ENCODE peak calls at places on chromosomes 12 and 14, in eight cellular contexts. J is OCI-LY7; N is left ventricle myocardium inferior; D is lower leg skin; E is testis; H is bronchial epithelial cell; Q is astrocyte; A is CD8-positive, alpha-beta T cell. V is an unnamed sample.
A peak's percentile ranks its signal among the peaks of the same experiment; 100 is the strongest.

GRCh38 chr14:86237733-86238132 is 707.8 kb downstream of the FLRT2 start:
- DNase-seq in J (peak; percentile 58), H (no peak), E (no peak), A (no peak), Q (no peak), N (no peak), D (no peak), V (no peak)

GRCh38 chr12:52896190-52897100 is 8.4 kb downstream of the KRT8 start:
- DNase-seq in E (no peak), Q (no peak), D (no peak), H (no peak), A (no peak), N (no peak), J (no peak), V (no peak)

GRCh38 chr14:53748691-53749090 is 207.9 kb downstream of the BMP4 start:
- DNase-seq in J (no peak), A (no peak), N (no peak), E (no peak), Q (no peak), D (no peak), H (no peak), V (no peak)

GRCh38 chr14:91387135-91387849 is 30.3 kb downstream of the CCDC88C start:
- DNase-seq in Q (peak; percentile 73), J (no peak), D (no peak), E (no peak), H (peak; percentile 48), A (no peak), N (no peak), V (no peak)

GRCh38 chr14:100392266-100392850 is 69.2 kb downstream of the SLC25A47 start:
- DNase-seq in Q (no peak), A (no peak), D (no peak), N (no peak), H (no peak), J (no peak), E (no peak), V (peak; percentile 80)

GRCh38 chr12:129503802-129504201 is 400.0 kb downstream of the TMEM132D start:
- DNase-seq in E (no peak), Q (no peak), N (no peak), A (no peak), D (no peak), J (no peak), H (no peak), V (no peak)

GRCh38 chr12:41051909-41052308 is 136.2 kb upstream of the PDZRN4 start:
- DNase-seq in H (no peak), Q (no peak), N (no peak), A (no peak), E (no peak), D (no peak), J (no peak), V (peak; percentile 33)

GRCh38 chr14:75980856-75981255 is 939 bp downstream of the TGFB3 start:
- DNase-seq in N (no peak), Q (no peak), E (peak; percentile 33), H (peak; percentile 39), J (no peak), D (no peak), A (no peak), V (peak; percentile 27)

GRCh38 chr14:102902523-102903247 is 19.8 kb upstream of the AMN start:
- DNase-seq in J (no peak), D (no peak), N (no peak), H (no peak), E (no peak), A (no peak), Q (no peak), V (no peak)

DNA sequence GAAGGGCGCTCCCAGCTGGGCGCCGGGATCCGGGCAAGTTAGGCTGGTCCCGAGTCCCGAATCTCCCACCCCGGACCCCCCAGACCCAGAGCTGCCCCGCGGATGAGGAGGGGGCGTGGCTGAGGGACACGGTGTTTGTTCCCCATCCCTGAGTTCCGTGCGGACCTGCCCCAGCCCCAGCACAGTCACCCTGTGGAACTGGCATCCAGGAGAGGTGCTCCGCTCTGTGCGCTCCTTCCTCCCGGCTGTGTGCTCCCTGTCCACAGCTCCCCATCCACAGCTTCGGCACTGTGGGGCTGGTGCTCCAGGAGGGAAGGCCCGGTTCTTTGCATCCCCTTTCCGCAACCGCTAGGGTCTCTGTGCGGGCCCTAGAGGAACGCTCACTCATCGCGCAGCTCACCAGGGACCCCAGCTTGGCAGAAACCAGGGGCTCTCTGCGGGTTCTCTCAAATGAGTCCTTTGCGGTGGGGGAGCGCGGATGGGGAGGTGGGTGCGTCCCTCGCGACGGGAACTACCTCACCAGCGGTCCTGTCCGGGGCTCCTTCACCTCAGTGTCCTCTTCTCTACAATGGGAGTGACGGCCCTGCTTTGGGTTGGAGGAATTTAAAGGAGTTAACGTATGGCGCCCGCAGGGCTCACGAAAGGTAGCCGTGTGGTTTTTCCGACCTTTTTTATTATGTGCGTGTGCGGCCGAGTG is 829 bp downstream of the TMEM132C start:
- DNase-seq in J (no peak), E (no peak), N (no peak), A (no peak), H (no peak), D (no peak), Q (no peak), V (no peak)
- TF ChIP-seq CTCF in J (no peak), E (no peak), N (no peak), A (no peak), H (no peak), D (no peak), Q (no peak), V (no peak)

DNA sequence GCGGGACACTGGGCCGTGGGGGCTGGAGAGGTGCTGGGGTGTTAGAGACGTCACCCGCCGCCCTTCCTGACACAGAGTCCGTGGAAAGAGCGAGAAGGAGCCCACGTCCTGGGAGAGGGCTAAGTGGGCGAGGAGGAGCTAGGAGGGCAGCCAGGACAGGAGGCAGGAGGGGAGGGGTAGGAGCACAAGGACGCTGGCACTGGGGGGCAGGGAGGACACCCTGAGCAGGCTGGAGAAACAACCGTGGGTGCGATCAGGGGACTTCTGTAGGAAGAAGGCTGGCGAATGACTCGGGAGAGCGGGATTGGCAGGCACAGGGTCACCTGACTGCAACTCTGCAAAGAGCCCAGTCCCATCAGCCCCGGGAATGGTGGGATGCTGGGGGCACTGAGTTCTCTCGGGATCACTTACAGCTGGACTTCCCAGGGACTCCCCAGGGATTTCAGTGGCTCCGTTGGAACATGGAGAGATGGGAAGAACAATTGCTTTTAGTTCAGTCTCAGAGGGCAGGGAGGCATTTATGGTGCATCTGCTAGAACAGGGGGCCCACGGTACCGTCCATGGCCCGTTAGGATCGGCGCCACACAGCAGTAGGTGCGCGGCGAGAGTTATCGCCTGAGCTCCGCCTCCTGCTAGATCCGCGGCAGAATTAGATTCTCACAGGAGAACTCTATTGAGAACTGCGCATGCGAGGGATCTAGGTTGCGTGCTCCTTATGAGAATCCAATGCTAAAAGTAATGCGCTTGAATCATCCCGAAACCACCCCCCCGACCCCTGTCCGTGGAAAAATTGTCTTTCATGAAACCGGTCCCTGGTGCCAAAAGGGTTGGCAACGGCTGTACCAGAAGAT is 24.3 kb downstream of the UBR7 start:
- DNase-seq in J (no peak), D (no peak), E (peak; percentile 30), Q (peak; percentile 55), A (no peak), H (peak; percentile 41), N (peak; percentile 17), V (peak; percentile 53)
- H3K4me3 ChIP-seq in J (no peak overlapping the region), D (no peak overlapping the region), E (peak overlapping the region; percentile 48), Q (peak overlapping the region; percentile 67), A (no peak overlapping the region), H (peak overlapping the region; percentile 43), N (peak overlapping the region; percentile 64), V (peak overlapping the region; percentile 63)

GRCh38 chr14:55518391-55518790 is 61.6 kb upstream of the KTN1 start:
- DNase-seq in J (no peak), D (no peak), Q (no peak), A (no peak), N (no peak), E (peak; percentile 28), H (no peak), V (peak; percentile 22)
- TF ChIP-seq CTCF in J (no peak), D (no peak), Q (no peak), A (no peak), N (no peak), E (no peak), H (no peak), V (no peak)

GRCh38 chr12:110936367-110937103 is 16.2 kb upstream of the MYL2 start:
- DNase-seq in N (no peak), H (no peak), Q (no peak), D (peak; percentile 26), A (no peak), J (no peak), E (no peak), V (no peak)
- H3K4me3 ChIP-seq in N (peak overlapping the region; percentile 45), H (no peak overlapping the region), Q (no peak overlapping the region), D (no peak overlapping the region), A (no peak overlapping the region), J (no peak overlapping the region), E (no peak overlapping the region), V (no peak overlapping the region)

V was measured in fibroblast of villous mesenchyme.